ENCODE peak calls at places on chromosome 1, in five cellular contexts. K, Q, W, V and M are unnamed samples. For H3K27me3 and H3K36me3, the result is how much of the 10 kb centered on the place peaks cover.

GRCh38 chr1:79431341-79431740 is 424.8 kb upstream of the ADGRL4 start:
- DNase-seq in K (no peak), Q (no peak), W (no peak), V (no peak), M (no peak)

GRCh38 chr1:219294251-219294650 is 120.6 kb downstream of the LYPLAL1 start:
- DNase-seq in K (no peak), Q (no peak), W (no peak), V (no peak), M (no peak)

GRCh38 chr1:243525085-243525487 is 269.2 kb downstream of the SDCCAG8 start:
- DNase-seq in K (no peak), Q (no peak), W (no peak), V (no peak), M (peak)

GRCh38 chr1:25028910-25029599 is 99.0 kb upstream of the RUNX3 start:
- DNase-seq in K (no peak), Q (no peak), W (no peak), V (no peak), M (peak)

GRCh38 chr1:82161651-82162238 is 361.0 kb downstream of the ADGRL2 start:
- DNase-seq in K (no peak), Q (no peak), W (no peak), V (no peak), M (no peak)

GRCh38 chr1:184190626-184191025 is 139.1 kb downstream of the TSEN15 start:
- DNase-seq in K (no peak), Q (no peak), W (no peak), V (no peak), M (no peak)

GRCh38 chr1:235127774-235128452 is 724 bp downstream of the TOMM20 start:
- DNase-seq in K (peak), Q (no peak), W (no peak), V (no peak), M (no peak)

GRCh38 chr1:185996211-185996610 is 262.0 kb downstream of the HMCN1 start:
- DNase-seq in K (no peak), Q (no peak), W (no peak), V (peak), M (no peak)

GRCh38 chr1:117630423-117630998 is 24.7 kb downstream of the TENT5C start:
- DNase-seq in K (peak), Q (peak), W (peak), V (peak), M (no peak)

GRCh38 chr1:149942207-149942606 is 5.5 kb upstream of the MTMR11 start:
- DNase-seq in K (peak), Q (no peak), W (no peak), V (no peak), M (peak)

GRCh38 chr1:154749078-154749760 is 120.9 kb downstream of the KCNN3 start:
- DNase-seq in K (no peak), Q (no peak), W (no peak), V (no peak), M (no peak)

GRCh38 chr1:180580237-180580636 is 21.5 kb downstream of the OVAAL start:
- DNase-seq in K (no peak), Q (no peak), W (no peak), V (no peak), M (no peak)

GRCh38 chr1:171486048-171486519 is 754 bp downstream of the PRRC2C start:
- DNase-seq in K (peak), Q (peak), W (no peak), V (no peak), M (no peak)

GRCh38 chr1:114131526-114132220 is 22.0 kb downstream of the SYT6 start:
- DNase-seq in K (no peak), Q (no peak), W (peak), V (no peak), M (no peak)

GRCh38 chr1:207612762-207613161 is 32.2 kb upstream of the CR1L start:
- DNase-seq in K (no peak), Q (no peak), W (no peak), V (no peak), M (no peak)

DNA sequence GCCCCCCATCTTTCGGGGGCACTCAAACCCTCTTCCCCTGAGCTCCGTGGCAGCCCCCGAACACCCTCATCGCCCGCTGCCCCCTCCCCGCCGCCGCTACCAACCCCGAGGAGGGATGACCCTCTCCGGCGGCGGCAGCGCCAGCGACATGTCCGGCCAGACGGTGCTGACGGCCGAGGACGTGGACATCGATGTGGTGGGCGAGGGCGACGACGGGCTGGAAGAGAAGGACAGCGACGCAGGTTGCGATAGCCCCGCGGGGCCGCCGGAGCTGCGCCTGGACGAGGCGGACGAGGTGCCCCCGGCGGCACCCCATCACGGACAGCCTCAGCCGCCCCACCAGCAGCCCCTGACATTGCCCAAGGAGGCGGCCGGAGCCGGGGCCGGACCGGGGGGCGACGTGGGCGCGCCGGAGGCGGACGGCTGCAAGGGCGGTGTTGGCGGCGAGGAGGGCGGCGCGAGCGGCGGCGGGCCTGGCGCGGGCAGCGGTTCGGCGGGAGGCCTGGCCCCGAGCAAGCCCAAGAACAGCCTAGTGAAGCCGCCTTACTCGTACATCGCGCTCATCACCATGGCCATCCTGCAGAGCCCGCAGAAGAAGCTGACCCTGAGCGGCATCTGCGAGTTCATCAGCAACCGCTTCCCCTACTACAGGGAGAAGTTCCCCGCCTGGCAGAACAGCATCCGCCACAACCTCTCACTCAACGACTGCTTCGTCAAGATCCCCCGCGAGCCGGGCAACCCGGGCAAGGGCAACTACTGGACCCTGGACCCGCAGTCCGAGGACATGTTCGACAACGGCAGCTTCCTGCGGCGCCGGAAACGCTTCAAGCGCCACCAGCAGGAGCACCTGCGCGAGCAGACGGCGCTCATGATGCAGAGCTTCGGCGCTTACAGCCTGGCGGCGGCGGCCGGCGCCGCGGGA is 838 bp downstream of the FOXD3 start:
- DNase-seq in K (peak), Q (no peak), W (peak), V (no peak), M (peak)
- H3K27me3 ChIP-seq in K (half or more), Q (under half), W (under half), V (under half), M (half or more)

DNA sequence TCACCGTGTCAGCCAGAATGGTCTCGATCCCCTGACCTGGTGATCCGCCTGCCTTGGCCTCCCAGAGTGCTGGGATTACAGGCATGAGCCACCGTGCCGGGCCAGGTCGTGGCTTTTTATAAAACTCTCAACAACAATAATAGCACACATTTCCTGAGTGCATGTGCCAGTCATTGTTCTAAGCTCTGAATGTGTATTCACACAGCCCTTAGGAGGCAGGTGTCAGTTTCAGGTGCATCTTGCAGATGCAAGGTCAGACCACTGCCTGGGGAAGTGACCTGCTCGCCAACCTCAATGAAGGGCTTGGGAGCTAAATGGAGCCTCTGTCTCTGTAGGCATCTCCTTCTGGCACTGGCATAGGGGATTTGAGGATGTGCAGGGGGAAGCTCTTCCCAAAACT is 1.6 kb upstream of the LEFTY2 start:
- DNase-seq in K (no peak), Q (no peak), W (peak), V (no peak), M (peak)
- H3K36me3 ChIP-seq in K (under half), Q (under half), W (under half), V (under half), M (under half)

DNA sequence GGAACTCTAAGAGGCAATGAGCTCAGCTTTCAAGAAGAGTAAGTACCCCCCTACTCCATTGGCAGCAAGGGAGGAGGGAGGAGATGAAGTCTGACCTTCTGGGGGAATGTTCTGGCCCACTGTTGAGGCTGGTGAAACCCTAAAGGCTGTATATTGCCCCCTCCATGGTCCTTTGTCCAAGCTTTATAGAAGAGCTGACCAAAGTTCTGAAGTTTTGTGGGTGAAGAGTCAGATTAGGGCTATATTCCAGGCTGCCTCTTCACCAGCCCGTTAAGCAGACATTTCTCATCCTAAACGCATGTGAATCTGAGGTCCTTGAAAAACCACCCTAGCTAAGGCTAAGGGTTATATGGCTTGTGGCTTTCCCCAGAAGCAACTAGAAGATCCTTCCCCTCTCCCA is 1.4 kb downstream of the C1orf94 start:
- DNase-seq in K (peak), Q (no peak), W (no peak), V (no peak), M (no peak)
- H3K27me3 ChIP-seq in K (under half), Q (under half), W (under half), V (under half), M (under half)

DNA sequence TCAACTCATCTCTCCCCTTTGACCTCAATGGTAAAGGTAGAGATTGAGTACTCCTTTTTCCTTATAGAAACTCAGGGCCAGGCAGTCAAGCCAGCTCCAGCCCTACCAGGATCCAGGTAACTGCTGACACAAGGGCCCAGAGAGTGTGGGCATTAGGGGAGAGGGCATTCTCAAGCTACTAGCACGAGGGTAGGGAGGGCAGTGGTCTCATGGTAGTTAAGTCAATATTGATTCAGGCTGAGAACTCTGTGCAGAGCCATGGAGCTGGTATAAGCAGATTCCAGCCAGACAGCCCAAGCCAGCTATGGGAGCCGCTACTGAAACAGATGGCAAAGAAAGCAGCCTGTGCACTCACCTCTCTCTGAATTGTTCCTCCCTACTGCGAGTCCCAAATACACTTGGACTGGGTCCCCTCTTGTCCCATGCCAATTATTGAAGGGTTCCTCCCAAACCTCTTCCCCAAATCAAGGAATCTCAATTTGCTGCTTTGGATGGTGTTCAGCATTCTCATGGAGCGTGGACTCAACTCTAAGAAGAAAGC is 2.8 kb downstream of the PI4KB start:
- DNase-seq in K (no peak), Q (no peak), W (no peak), V (no peak), M (no peak)
- H3K36me3 ChIP-seq in K (under half), Q (under half), W (half or more), V (half or more), M (under half)

DNA sequence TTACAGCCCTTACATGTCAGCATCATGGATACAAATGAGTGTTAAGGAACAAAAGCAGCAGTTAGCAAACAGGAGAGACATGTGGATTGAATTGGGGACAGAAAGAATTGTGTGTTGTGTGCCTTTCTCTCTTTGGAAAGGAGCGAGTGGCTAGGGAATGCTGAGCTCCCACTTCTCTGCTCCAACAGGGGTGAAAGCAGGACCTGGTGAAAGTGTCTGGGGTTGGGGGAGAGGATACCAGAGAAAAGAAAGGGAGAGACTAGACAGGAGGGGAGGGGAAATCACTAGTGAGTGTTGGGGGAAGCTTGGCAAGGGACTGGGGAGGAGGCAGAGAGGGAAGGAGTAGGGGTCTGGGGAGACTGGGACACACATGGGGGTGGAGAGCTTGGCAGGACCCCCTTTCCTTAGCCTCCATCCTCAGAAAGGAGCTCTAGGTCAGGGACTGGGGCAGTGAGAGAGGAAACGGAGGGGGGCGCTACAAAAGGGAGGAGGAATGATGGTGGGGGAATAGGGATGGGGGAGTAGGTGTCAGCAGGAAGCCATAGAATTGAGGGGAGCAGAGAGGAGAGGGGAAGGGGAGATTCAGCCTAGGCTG is 2.2 kb downstream of the KIRREL1 start:
- DNase-seq in K (no peak), Q (no peak), W (no peak), V (no peak), M (peak)
- H3K27me3 ChIP-seq in K (under half), Q (under half), W (under half), V (under half), M (under half)

GRCh38 chr1:223022641-223023473 is 120.2 kb downstream of the TLR5 start:
- DNase-seq in K (no peak), Q (no peak), W (no peak), V (no peak), M (peak)
- H3K36me3 ChIP-seq in K (under half), Q (under half), W (under half), V (under half), M (under half)

GRCh38 chr1:22291494-22291893 is 148.6 kb upstream of the WNT4 start:
- DNase-seq in K (no peak), Q (no peak), W (no peak), V (no peak), M (peak)

GRCh38 chr1:22289251-22289995 is 146.5 kb upstream of the WNT4 start:
- DNase-seq in K (no peak), Q (no peak), W (no peak), V (no peak), M (peak)

GRCh38 chr1:22291057-22291456 is 148.2 kb upstream of the WNT4 start:
- DNase-seq in K (no peak), Q (no peak), W (no peak), V (no peak), M (no peak)

GRCh38 chr1:22290611-22291010 is 147.7 kb upstream of the WNT4 start:
- DNase-seq in K (no peak), Q (no peak), W (no peak), V (no peak), M (peak)

DNA sequence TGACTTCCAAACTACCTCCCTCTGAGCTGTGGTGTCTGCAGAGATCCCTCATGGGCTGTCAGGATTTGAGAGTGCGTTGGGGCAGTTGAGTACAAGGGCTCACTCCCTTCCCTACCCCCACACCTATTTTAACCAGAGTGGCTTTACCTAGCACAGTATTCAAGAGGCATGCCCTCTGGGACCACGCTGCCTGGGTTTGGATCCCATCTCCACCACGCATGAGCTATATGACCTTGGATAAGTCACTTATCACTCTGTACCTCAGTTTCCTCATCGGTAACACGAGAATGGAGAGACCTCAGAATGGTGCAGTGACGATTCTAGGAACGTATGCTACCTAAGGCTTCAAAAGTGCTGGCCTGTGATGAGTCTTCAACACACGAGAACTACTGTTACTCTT is 147.3 kb upstream of the WNT4 start:
- DNase-seq in K (no peak), Q (no peak), W (no peak), V (no peak), M (peak)
- H3K27me3 ChIP-seq in K (under half), Q (under half), W (under half), V (under half), M (under half)